ENCODE peak calls at places on chromosomes 11 and 22, in four cellular contexts. W is tibial nerve, V is vagina, G is SJSA1. U is an unnamed sample. For H3K4me1, the result is how much of the 10 kb centered on the place peaks cover.

GRCh38 chr22:29256606-29257325 is 11.0 kb downstream of the RHBDD3 start:
- DNase-seq in W (no peak), V (no peak), G (no peak), U (no peak)

GRCh38 chr22:17890892-17891291 is 116.6 kb upstream of the BID start:
- DNase-seq in W (no peak), V (no peak), G (no peak), U (no peak)

GRCh38 chr11:113334183-113334582 is 19.8 kb downstream of the TTC12 start:
- DNase-seq in W (no peak), V (no peak), G (no peak), U (no peak)

GRCh38 chr11:132439711-132440300 is 1069.4 kb downstream of the NTM start:
- DNase-seq in W (no peak), V (no peak), G (no peak), U (no peak)

GRCh38 chr22:27420817-27421361 is 380.7 kb downstream of the MN1 start:
- DNase-seq in W (peak), V (no peak), G (peak), U (peak)

GRCh38 chr11:101336858-101337257 is 207.2 kb upstream of the PGR start:
- DNase-seq in W (no peak), V (no peak), G (no peak), U (no peak)

GRCh38 chr11:18394928-18395734 is 768 bp downstream of the LDHA start:
- DNase-seq in W (peak), V (no peak), G (peak), U (no peak)

GRCh38 chr11:133331031-133331430 is 201.3 kb downstream of the OPCML start:
- DNase-seq in W (no peak), V (no peak), G (no peak), U (no peak)

GRCh38 chr11:58576792-58577440 is 1.3 kb upstream of the LPXN start:
- DNase-seq in W (no peak), V (no peak), G (no peak), U (no peak)

GRCh38 chr11:6894097-6894496 is 1.8 kb upstream of the OR2D2 start:
- DNase-seq in W (no peak), V (no peak), G (no peak), U (no peak)

GRCh38 chr22:36197601-36198146 is 3.9 kb downstream of the APOL4 start:
- DNase-seq in W (peak), V (peak), G (no peak), U (no peak)

GRCh38 chr22:36211237-36211881 is 9.8 kb upstream of the APOL4 start:
- DNase-seq in W (peak), V (no peak), G (peak), U (peak)

GRCh38 chr11:102196351-102196750 is 86.1 kb downstream of the YAP1 start:
- DNase-seq in W (no peak), V (no peak), G (no peak), U (no peak)

DNA sequence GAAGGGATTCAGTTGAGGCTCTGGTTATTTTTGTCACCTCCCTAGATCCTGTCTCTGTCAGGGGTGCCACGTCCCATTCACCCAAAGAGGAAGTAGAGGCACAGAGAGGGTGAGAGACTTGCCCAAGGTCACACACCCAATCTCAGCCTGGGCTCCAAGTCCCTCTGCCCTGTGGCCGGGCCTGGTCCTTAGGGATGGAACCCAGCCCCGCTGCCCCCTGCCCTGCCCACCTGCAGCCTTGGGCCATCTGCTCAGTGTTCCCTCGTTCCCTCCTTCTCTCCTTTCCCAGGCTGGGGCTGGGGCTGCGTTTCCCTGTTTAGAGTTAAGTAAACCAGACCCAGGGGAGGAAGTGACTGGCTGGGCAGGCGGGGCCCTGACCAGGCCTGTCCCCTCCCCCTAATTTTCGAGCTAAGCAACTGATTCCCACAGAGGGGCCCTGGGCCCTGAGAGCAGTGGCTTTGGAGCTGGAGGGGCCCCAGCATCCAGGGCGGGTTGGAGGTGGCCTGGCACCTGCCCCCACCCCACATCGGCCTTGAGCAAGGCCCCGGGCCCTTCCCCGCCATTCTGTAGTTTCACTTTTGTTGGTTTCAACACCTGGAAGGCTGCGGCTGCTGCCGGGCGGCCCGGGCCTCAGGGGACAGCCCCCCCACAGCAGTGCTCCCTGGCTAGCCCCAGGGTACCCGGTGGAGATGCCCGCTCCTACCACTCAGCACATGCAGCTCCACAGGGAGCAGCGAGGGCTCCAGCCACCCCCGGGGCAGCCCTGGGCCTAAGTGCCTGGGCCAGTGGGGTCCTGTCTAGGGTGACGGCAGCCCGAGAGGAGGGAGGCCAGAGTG is 1.5 kb downstream of the TCIRG1 start:
- DNase-seq in W (peak), V (no peak), G (peak), U (peak)
- H3K4me1 ChIP-seq in W (half or more), V (half or more), G (under half), U (under half)

GRCh38 chr22:23153994-23154393 is 8.7 kb downstream of the RAB36 start:
- DNase-seq in W (no peak), V (no peak), G (no peak), U (no peak)
- H3K4me1 ChIP-seq in W (under half), V (under half), G (under half), U (under half)

GRCh38 chr22:40202225-40202944 is 24.7 kb downstream of the TNRC6B start:
- DNase-seq in W (no peak), V (no peak), G (no peak), U (no peak)
- H3K4me1 ChIP-seq in W (under half), V (under half), G (under half), U (under half)

DNA sequence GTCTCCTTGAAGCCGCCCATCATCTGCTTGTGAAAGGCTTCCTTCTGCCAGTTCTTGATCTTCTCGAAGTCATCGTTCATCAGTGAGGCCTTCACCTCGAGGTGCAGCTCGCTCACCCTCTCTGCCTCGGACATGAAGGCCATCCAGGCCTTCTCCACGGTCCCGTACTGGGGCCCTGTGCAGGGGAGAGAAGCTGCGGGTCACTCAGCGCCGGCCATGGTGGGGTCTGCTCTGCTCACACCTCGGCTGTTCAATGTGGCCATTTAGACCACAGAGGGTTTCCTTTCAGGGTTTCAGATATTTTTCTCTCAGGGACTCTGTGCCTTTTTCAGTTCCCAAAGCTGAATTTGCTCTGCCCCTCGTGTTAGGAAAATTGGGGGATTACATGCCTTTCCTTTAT is 33.9 kb upstream of the ARFGAP3 start:
- DNase-seq in W (no peak), V (no peak), G (no peak), U (no peak)
- H3K4me1 ChIP-seq in W (under half), V (under half), G (under half), U (under half)

GRCh38 chr11:27447288-27447914 is 25.2 kb downstream of the LGR4 start:
- DNase-seq in W (no peak), V (no peak), G (no peak), U (no peak)

GRCh38 chr11:27443746-27444465 is 28.7 kb downstream of the LGR4 start:
- DNase-seq in W (no peak), V (no peak), G (no peak), U (no peak)

GRCh38 chr11:27444801-27445215 is 27.8 kb downstream of the LGR4 start:
- DNase-seq in W (no peak), V (no peak), G (no peak), U (no peak)

GRCh38 chr11:27440090-27440489 is 32.5 kb downstream of the LGR4 start:
- DNase-seq in W (no peak), V (no peak), G (no peak), U (no peak)

GRCh38 chr11:27445625-27446024 is 27.0 kb downstream of the LGR4 start:
- DNase-seq in W (no peak), V (no peak), G (no peak), U (no peak)
- H3K4me1 ChIP-seq in W (under half), V (under half), G (under half), U (under half)

GRCh38 chr22:31086703-31087330 is 5.7 kb downstream of the SMTN start:
- DNase-seq in W (no peak), V (no peak), G (no peak), U (no peak)
- H3K4me1 ChIP-seq in W (half or more), V (half or more), G (under half), U (half or more)

U was measured in ascending aorta.